ENCODE peak calls at places on chromosomes 4 and X, in seven cellular contexts. N is CD8-positive, alpha-beta T cell; E is activated T-cell treated with anti-CD3 and anti-CD28 coated beads for 48 hours; U is MG63; G is OCI-M1; W is hippocampal formation; P is NCI-H187 treated with DMSO at 0.1 percent for 48 hours. A is an unnamed sample.

GRCh38 chr4:90757529-90757928 is 630.3 kb downstream of the CCSER1 start:
- DNase-seq in P (no peak), N (no peak), W (no peak), G (no peak), E (no peak), U (no peak), A (no peak)

GRCh38 chr4:142940614-142941013 is 94.5 kb upstream of the INPP4B start:
- DNase-seq in E (no peak), P (no peak), G (no peak), N (no peak), U (no peak), W (no peak), A (no peak)

GRCh38 chr4:6275898-6276563 is 6.4 kb downstream of the WFS1 start:
- DNase-seq in N (no peak), G (no peak), U (no peak), W (no peak), P (no peak), E (no peak), A (no peak)

GRCh38 chr4:24515698-24516097 is 68.7 kb downstream of the DHX15 start:
- DNase-seq in W (no peak), E (no peak), G (no peak), U (no peak), P (no peak), N (no peak), A (no peak)

GRCh38 chrX:2627272-2627867 is 63.7 kb upstream of the CD99 start:
- DNase-seq in P (no peak), W (no peak), U (no peak), N (no peak), E (no peak), G (no peak), A (peak; percentile 40)

GRCh38 chr4:114519368-114519767 is 79.2 kb upstream of the UGT8 start:
- DNase-seq in W (no peak), E (no peak), G (no peak), U (no peak), P (no peak), N (no peak), A (no peak)

GRCh38 chr4:139647184-139647583 is 18.4 kb upstream of the MGST2 start:
- DNase-seq in U (no peak), P (no peak), E (no peak), N (no peak), G (no peak), W (no peak), A (no peak)

GRCh38 chr4:37684154-37684553 is 2.0 kb downstream of the RELL1 start:
- DNase-seq in G (no peak), U (no peak), P (no peak), E (no peak), W (no peak), N (no peak), A (no peak)

GRCh38 chr4:138398297-138398696 is 156.1 kb upstream of the SLC7A11 start:
- DNase-seq in W (no peak), P (no peak), U (no peak), E (no peak), N (no peak), G (no peak), A (no peak)

GRCh38 chr4:170423137-170423536 is 333.4 kb upstream of the AADAT start:
- DNase-seq in N (no peak), E (no peak), P (no peak), W (no peak), G (no peak), U (no peak), A (peak; percentile 90)

GRCh38 chr4:72442715-72443114 is 126.3 kb downstream of the ADAMTS3 start:
- DNase-seq in G (no peak), P (no peak), U (no peak), W (no peak), E (no peak), N (no peak), A (no peak)

GRCh38 chr4:173642509-173642908 is 112.5 kb upstream of the HAND2 start:
- DNase-seq in G (no peak), N (no peak), E (no peak), P (no peak), U (no peak), W (no peak), A (no peak)

GRCh38 chr4:188423039-188423438 is 283.8 kb downstream of the TRIML1 start:
- DNase-seq in U (no peak), E (no peak), N (no peak), G (no peak), W (no peak), P (no peak), A (peak; percentile 35)

GRCh38 chr4:3112241-3112978 is 37.9 kb downstream of the HTT start:
- DNase-seq in N (no peak), P (no peak), E (no peak), W (no peak), G (no peak), U (no peak), A (peak; percentile 45)

GRCh38 chr4:150224896-150225591 is 146.8 kb downstream of the DCLK2 start:
- DNase-seq in W (no peak), N (no peak), U (peak; percentile 86), E (no peak), P (no peak), G (no peak), A (peak; percentile 88)

GRCh38 chr4:106993846-106994245 is 42.3 kb downstream of the DKK2 start:
- DNase-seq in W (no peak), E (no peak), P (no peak), U (no peak), G (peak; percentile 7), N (no peak), A (no peak)

GRCh38 chr4:185254434-185254833 is 45.0 kb downstream of the SNX25 start:
- DNase-seq in N (no peak), W (no peak), G (no peak), P (no peak), E (no peak), U (no peak), A (no peak)

GRCh38 chrX:1386338-1387127 is 5.4 kb downstream of the SLC25A6 start:
- DNase-seq in N (no peak), G (no peak), U (no peak), E (no peak), W (no peak), P (no peak), A (no peak)